ENCODE peak calls at places on chromosomes 1 and 21, in four cellular contexts. E is foreskin fibroblast, S is RWPE2, W is HFFc6. T is an unnamed sample.

GRCh38 chr1:66243548-66244130 is 290.3 kb upstream of the SGIP1 start:
- DNase-seq in E (no peak), S (no peak), W (no peak), T (no peak)

GRCh38 chr1:39623053-39623452 is 16.4 kb downstream of the HEYL start:
- DNase-seq in E (no peak), S (no peak), W (no peak), T (no peak)

GRCh38 chr1:98211271-98211840 is 290.5 kb upstream of the DPYD start:
- DNase-seq in E (no peak), S (no peak), W (no peak), T (no peak)

GRCh38 chr1:1281533-1282321 is 1.5 kb downstream of the SCNN1D start:
- DNase-seq in E (peak; percentile 47), S (no peak), W (peak; percentile 82), T (no peak)

GRCh38 chr1:220983877-220984635 is 104.8 kb downstream of the HLX start:
- DNase-seq in E (no peak), S (no peak), W (no peak), T (peak; percentile 15)

GRCh38 chr1:39410915-39411436 is 80.5 kb upstream of the BMP8A start:
- DNase-seq in E (peak; percentile 90), S (peak; percentile 73), W (peak; percentile 93), T (peak; percentile 57)

GRCh38 chr1:207304710-207305151 is 16.7 kb upstream of the CD55 start:
- DNase-seq in E (no peak), S (no peak), W (no peak), T (no peak)

GRCh38 chr21:36980280-36981048 is 14.0 kb upstream of the HLCS start:
- DNase-seq in E (no peak), S (no peak), W (no peak), T (peak; percentile 43)

GRCh38 chr1:119539636-119540035 is 32.6 kb downstream of the HSD3B1 start:
- DNase-seq in E (no peak), S (no peak), W (no peak), T (no peak)

GRCh38 chr1:18809953-18810899 is 49.2 kb downstream of the TAS1R2 start:
- DNase-seq in E (no peak), S (no peak), W (no peak), T (no peak)

GRCh38 chr21:23152130-23152529 is 2153.9 kb downstream of the NCAM2 start:
- DNase-seq in E (no peak), S (no peak), W (no peak), T (no peak)

GRCh38 chr1:156970017-156970416 is 49.6 kb downstream of the LRRC71 start:
- DNase-seq in E (no peak), S (no peak), W (peak; percentile 22), T (no peak)

GRCh38 chr1:40477680-40478057 is 579 bp downstream of the ZFP69 start:
- DNase-seq in E (peak; percentile 10), S (no peak), W (no peak), T (no peak)

GRCh38 chr1:87246436-87246835 is 82.2 kb upstream of the LMO4 start:
- DNase-seq in E (no peak), S (no peak), W (no peak), T (no peak)

GRCh38 chr1:189429610-189430009 is 1048.1 kb downstream of the BRINP3 start:
- DNase-seq in E (no peak), S (no peak), W (no peak), T (peak; percentile 20)

GRCh38 chr21:45530423-45531113 is 11.7 kb downstream of the SLC19A1 start:
- DNase-seq in E (no peak), S (peak; percentile 63), W (no peak), T (no peak)

GRCh38 chr1:210323957-210324356 is 4.7 kb upstream of the HHAT start:
- DNase-seq in E (no peak), S (no peak), W (no peak), T (no peak)

GRCh38 chr1:78440381-78440793 is 50.4 kb upstream of the PTGFR start:
- DNase-seq in E (peak; percentile 28), S (no peak), W (peak; percentile 53), T (no peak)

GRCh38 chr1:228986093-228986904 is 251.0 kb downstream of the RHOU start:
- DNase-seq in E (no peak), S (no peak), W (no peak), T (no peak)

GRCh38 chr1:204126941-204127340 is 24.9 kb downstream of the ETNK2 start:
- DNase-seq in E (no peak), S (no peak), W (no peak), T (peak; percentile 60)

GRCh38 chr1:24966724-24967346 is 36.8 kb upstream of the RUNX3 start:
- DNase-seq in E (peak; percentile 30), S (peak; percentile 67), W (peak; percentile 72), T (no peak)

GRCh38 chr1:203084588-203085527 is 954 bp downstream of the MYOG start:
- DNase-seq in E (no peak), S (no peak), W (no peak), T (no peak)

GRCh38 chr1:3431266-3431665 is 23.2 kb upstream of the ARHGEF16 start:
- DNase-seq in E (no peak), S (no peak), W (no peak), T (peak; percentile 58)

GRCh38 chr1:33337994-33338494 is 17.1 kb upstream of the A3GALT2 start:
- DNase-seq in E (no peak), S (no peak), W (peak; percentile 60), T (no peak)

GRCh38 chr1:115067460-115067859 is 21.8 kb downstream of the TSPAN2 start:
- DNase-seq in E (no peak), S (no peak), W (peak; percentile 68), T (no peak)

GRCh38 chr1:56081151-56081550 is 498.2 kb downstream of the PLPP3 start:
- DNase-seq in E (peak; percentile 90), S (no peak), W (peak; percentile 53), T (no peak)

GRCh38 chr1:10528066-10529014 is 53.6 kb downstream of the PEX14 start:
- DNase-seq in E (peak; percentile 77), S (no peak), W (peak; percentile 89), T (no peak)

GRCh38 chr1:11395616-11396015 is 83.3 kb upstream of the DISP3 start:
- DNase-seq in E (no peak), S (no peak), W (no peak), T (no peak)

GRCh38 chr1:79760521-79760920 is 754.0 kb upstream of the ADGRL4 start:
- DNase-seq in E (no peak), S (no peak), W (no peak), T (no peak)
- TF ChIP-seq CTCF in E (no peak), S (no peak), W (no peak), T (no peak)

DNA sequence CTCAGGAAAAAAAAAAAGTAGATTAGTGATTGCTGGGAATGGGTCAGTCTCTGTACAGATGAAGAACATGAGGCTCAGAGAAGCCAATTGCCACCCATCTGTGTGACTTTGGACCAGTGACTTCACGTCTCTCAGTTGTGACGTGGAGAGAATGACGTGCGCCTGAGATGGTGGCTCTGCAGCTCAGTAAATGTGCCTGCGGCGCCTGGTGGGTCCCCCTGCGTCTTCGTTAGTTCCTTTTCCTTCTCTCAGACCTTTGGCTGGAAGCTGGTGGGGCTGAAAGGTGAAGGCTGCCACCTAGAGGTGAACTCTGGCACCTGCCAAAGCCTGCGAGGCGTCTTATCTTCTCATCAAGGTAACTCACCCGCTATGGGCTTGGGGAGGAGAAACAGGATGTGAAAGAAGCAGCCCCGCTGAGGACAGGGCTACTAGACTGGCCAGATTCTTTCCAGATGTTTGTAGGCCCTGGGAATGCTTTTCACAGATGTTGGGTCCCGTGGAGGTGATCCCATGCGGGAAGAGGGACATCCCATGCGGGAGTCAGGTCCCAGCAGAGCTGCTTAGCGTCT is 8.7 kb upstream of the E2F2 start:
- DNase-seq in E (peak; percentile 83), S (peak; percentile 78), W (peak; percentile 91), T (peak; percentile 89)
- TF ChIP-seq CTCF in E (peak; percentile 85), S (peak; percentile 98), W (peak; percentile 95), T (peak; percentile 85)

GRCh38 chr1:154329152-154329521 is 3.8 kb downstream of the ATP8B2 start:
- DNase-seq in E (no peak), S (no peak), W (no peak), T (peak; percentile 26)
- TF ChIP-seq CTCF in E (peak; percentile 19), S (no peak), W (peak; percentile 66), T (peak; percentile 21)

GRCh38 chr1:113875714-113876113 is 4.2 kb upstream of the PTPN22 start:
- DNase-seq in E (no peak), S (no peak), W (no peak), T (no peak)

GRCh38 chr1:113876181-113876580 is 4.7 kb upstream of the PTPN22 start:
- DNase-seq in E (no peak), S (no peak), W (no peak), T (no peak)

GRCh38 chr1:113872219-113872934 is 865 bp upstream of the PTPN22 start:
- DNase-seq in E (no peak), S (no peak), W (no peak), T (no peak)

GRCh38 chr1:113871597-113872113 is at the start of gene PTPN22:
- DNase-seq in E (peak; percentile 60), S (no peak), W (peak; percentile 82), T (no peak)

DNA sequence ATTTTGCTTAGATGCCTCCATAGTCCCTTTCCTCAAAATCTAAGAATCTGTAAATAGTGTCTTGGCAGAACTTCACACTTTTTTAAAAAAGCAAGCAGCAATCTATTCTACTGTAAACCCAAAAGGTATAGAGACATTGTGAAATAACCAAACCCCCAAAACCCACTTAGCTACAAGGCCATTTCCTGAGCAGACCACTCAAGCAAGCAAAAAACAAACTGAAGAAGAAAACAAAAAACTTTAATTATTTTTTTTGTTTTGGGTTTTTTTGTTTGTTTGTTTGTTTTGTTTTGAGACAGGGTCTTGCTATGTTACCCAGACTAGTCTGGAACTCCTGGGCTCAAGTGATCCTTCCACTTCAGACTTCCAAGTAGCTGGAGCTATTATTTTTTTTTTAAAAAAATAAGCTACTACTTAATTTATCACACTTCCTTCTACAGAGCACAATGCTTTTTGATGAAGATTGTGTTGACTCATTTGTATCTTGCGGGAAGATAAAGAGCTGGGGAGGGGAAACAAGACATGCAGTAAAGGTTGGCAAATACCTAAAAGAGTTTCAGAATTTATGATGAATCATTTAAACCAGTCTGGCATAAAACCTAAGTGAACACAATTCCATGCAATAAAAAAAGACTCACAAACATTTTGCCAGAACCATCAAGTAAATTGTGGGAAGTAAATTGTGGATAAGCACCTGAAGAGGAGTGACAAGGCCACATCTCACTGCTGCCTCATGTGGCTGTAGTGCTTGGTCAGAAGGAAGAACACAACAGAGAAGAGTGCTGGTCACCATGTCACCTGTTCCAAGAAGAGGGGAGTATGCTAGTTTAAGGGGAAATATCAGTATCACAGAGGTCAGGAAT is 2.7 kb upstream of the PTPN22 start:
- DNase-seq in E (no peak), S (no peak), W (peak; percentile 18), T (no peak)
- TF ChIP-seq CTCF in E (no peak), S (peak; percentile 21), W (peak; percentile 50), T (no peak)

GRCh38 chr1:215185067-215185620 is 102.6 kb downstream of the KCNK2 start:
- DNase-seq in E (no peak), S (no peak), W (no peak), T (no peak)

DNA sequence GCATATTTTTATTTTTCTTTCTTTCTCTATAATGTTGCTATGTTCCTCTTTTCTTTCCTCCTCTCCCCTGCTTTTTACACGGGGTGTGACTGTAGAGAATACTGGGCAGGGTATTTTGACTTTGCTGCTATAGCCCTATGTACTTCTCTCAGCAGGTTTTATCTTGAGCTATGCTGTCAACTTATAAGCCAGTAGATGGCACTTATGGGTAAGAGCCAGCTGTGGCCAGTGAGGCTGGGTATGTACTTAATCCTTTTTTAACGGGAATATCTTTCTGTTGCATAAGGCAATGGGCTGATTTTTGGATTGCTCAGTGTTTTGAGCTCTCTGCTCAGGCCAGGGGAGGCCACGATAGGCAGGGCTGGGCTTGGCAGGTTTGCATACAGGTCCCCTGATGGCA is 99.0 kb downstream of the KCNK2 start:
- DNase-seq in E (no peak), S (no peak), W (no peak), T (no peak)
- TF ChIP-seq CTCF in E (no peak), S (no peak), W (no peak), T (no peak)

GRCh38 chr1:16145988-16146887 is 9.6 kb downstream of the EPHA2 start:
- DNase-seq in E (peak; percentile 90), S (peak; percentile 93), W (peak; percentile 88), T (peak; percentile 86)
- TF ChIP-seq CTCF in E (no peak), S (no peak), W (no peak), T (no peak)

T was measured in nephron progenitor cell.